ENCODE peak calls at places on chromosomes 4 and X, in ten cellular contexts. T is breast epithelium; Q is cardiac muscle cell; N is mesenchymal stem cell; S is tibial artery; B is kidney; C is CD8-positive, alpha-beta T cell; L is astrocyte; G is mucosa of descending colon; D is upper lobe of right lung. P is an unnamed sample. For H3K36me3 and H3K4me1, the result is how much of the 10 kb centered on the place peaks cover.

GRCh38 chr4:74366367-74366891 is 1.5 kb downstream of the EREG start:
- DNase-seq in T (no peak), Q (peak), N (peak), S (no peak), B (no peak), C (no peak), L (no peak), G (no peak), D (no peak), P (no peak)

GRCh38 chr4:124903995-124904722 is 191.6 kb upstream of the ANKRD50 start:
- DNase-seq in T (no peak), Q (peak), N (peak), S (peak), B (no peak), C (no peak), L (peak), G (no peak), D (no peak), P (no peak)

GRCh38 chrX:10579753-10580060 is 40.7 kb downstream of the MID1 start:
- DNase-seq in T (no peak), Q (peak), N (peak), S (no peak), B (no peak), C (no peak), L (peak), G (no peak), D (no peak), P (no peak)

GRCh38 chr4:100095729-100096595 is 94.3 kb downstream of the DDIT4L start:
- DNase-seq in T (peak), Q (peak), N (peak), S (peak), B (peak), C (no peak), L (peak), G (no peak), D (peak), P (peak)

GRCh38 chrX:119661486-119661885 is 31.5 kb downstream of the SEPTIN6 start:
- DNase-seq in T (no peak), Q (no peak), N (no peak), S (no peak), B (no peak), C (no peak), L (no peak), G (no peak), D (no peak), P (no peak)

GRCh38 chrX:150362599-150363481 is at the start of gene MAMLD1:
- DNase-seq in T (peak), Q (peak), N (peak), S (peak), B (peak), C (no peak), L (peak), G (peak), D (peak), P (peak)

GRCh38 chr4:2048831-2049230 is 10.3 kb upstream of the NAT8L start:
- DNase-seq in T (no peak), Q (no peak), N (no peak), S (no peak), B (peak), C (no peak), L (no peak), G (no peak), D (peak), P (no peak)

GRCh38 chr4:132071815-132072214 is 1077.3 kb upstream of the PCDH10 start:
- DNase-seq in T (no peak), Q (peak), N (peak), S (no peak), B (no peak), C (no peak), L (peak), G (no peak), D (no peak), P (no peak)

GRCh38 chr4:110208419-110208818 is 10.0 kb upstream of the ELOVL6 start:
- DNase-seq in T (no peak), Q (no peak), N (no peak), S (no peak), B (no peak), C (no peak), L (no peak), G (no peak), D (no peak), P (no peak)

GRCh38 chr4:122747883-122748282 is 15.4 kb downstream of the BBS12 start:
- DNase-seq in T (no peak), Q (peak), N (peak), S (no peak), B (no peak), C (no peak), L (peak), G (no peak), D (no peak), P (no peak)

GRCh38 chr4:113505057-113505456 is 256.5 kb downstream of the CAMK2D start:
- DNase-seq in T (no peak), Q (no peak), N (no peak), S (no peak), B (no peak), C (no peak), L (no peak), G (no peak), D (no peak), P (no peak)

GRCh38 chr4:180942367-180942916 is 1300.8 kb upstream of the TENM3 start:
- DNase-seq in T (no peak), Q (no peak), N (no peak), S (no peak), B (no peak), C (no peak), L (no peak), G (no peak), D (no peak), P (no peak)

GRCh38 chrX:3403748-3404147 is 57.3 kb upstream of the MXRA5 start:
- DNase-seq in T (no peak), Q (peak), N (no peak), S (no peak), B (no peak), C (no peak), L (peak), G (no peak), D (no peak), P (no peak)

GRCh38 chr4:78688385-78688784 is 87.8 kb upstream of the BMP2K start:
- DNase-seq in T (no peak), Q (peak), N (no peak), S (no peak), B (no peak), C (no peak), L (no peak), G (no peak), D (no peak), P (no peak)

GRCh38 chrX:21943460-21944135 is 3.1 kb downstream of the SMS start:
- DNase-seq in T (no peak), Q (peak), N (peak), S (no peak), B (no peak), C (no peak), L (peak), G (no peak), D (no peak), P (no peak)

GRCh38 chrX:17442898-17443297 is 67.9 kb downstream of the NHS start:
- DNase-seq in T (no peak), Q (no peak), N (no peak), S (no peak), B (no peak), C (no peak), L (peak), G (no peak), D (no peak), P (no peak)

GRCh38 chr4:1377606-1378261 is 28.5 kb downstream of the NKX1-1 start:
- DNase-seq in T (no peak), Q (no peak), N (no peak), S (no peak), B (peak), C (no peak), L (no peak), G (peak), D (peak), P (no peak)

GRCh38 chr4:89753601-89754066 is 83.3 kb downstream of the SNCA start:
- DNase-seq in T (no peak), Q (peak), N (peak), S (no peak), B (no peak), C (no peak), L (peak), G (no peak), D (no peak), P (no peak)

GRCh38 chr4:33334416-33334815 is 2614.2 kb downstream of the PCDH7 start:
- DNase-seq in T (no peak), Q (no peak), N (no peak), S (no peak), B (no peak), C (no peak), L (no peak), G (no peak), D (no peak), P (no peak)

DNA sequence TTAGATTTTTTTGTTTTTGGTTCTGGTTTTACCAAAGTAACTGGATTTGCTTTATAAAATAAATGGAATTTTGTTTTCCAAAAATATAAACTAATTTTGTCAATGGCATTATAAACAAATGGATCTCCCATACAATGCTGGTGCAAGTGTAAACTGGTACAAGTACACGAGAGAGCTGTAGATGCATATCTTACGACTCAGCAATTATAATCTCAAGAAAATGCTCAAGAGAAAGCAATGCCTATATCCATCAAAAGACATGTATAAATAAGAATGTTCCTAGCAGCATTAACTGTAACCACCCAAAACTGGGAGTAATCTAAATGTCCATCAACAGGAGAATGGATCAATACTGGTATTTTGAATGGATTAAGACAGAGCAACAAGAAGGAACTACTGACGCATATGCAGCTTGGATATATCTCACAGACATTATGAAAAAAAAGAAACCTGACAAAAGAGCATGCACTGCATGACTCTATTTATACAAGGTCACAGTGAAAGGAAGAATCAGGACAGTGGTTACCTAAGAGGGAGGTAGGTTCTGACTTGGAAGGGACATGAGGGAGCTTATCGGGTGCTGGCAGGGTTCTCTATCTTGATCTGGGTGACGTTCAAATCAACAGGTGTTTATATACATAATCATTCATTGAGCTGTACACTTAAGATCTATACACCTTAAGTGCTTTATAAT is 9.5 kb downstream of the ADH5 start:
- DNase-seq in T (no peak), Q (no peak), N (no peak), S (no peak), B (no peak), C (no peak), L (no peak), G (no peak), D (no peak), P (no peak)
- H3K36me3 ChIP-seq in T (under half), Q (under half), N (half or more), S (half or more), B (half or more), C (half or more), L (half or more), G (under half), D (half or more), P (under half)

DNA sequence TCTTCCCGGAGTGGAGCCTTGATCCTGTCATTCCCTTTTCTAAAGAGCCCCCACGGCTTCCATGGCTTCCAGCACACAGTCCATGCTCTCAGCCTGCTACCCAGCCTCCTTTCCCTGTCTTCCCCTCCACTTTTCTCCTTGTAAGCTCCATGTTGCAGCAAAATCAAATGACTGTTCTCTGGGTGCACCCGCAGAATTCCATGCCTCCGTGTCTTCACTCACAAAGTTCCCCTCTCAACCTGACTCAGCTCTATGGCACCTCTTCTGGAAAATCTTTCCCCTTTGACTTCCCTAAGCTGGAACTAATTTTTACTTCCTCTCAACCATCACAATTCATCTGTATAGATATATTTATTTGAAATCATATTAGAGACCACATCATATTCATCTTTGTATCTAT is 3.5 kb downstream of the SETD7 start:
- DNase-seq in T (no peak), Q (peak), N (peak), S (no peak), B (no peak), C (no peak), L (peak), G (no peak), D (no peak), P (no peak)
- H3K4me1 ChIP-seq in T (under half), Q (under half), N (under half), S (under half), B (under half), C (under half), L (under half), G (under half), D (under half), P (under half)

GRCh38 chr4:77003400-77003799 is 53.8 kb downstream of the SEPTIN11 start:
- DNase-seq in T (no peak), Q (no peak), N (peak), S (no peak), B (no peak), C (no peak), L (no peak), G (no peak), D (no peak), P (no peak)
- H3K36me3 ChIP-seq in T (under half), Q (under half), N (half or more), S (under half), B (under half), C (under half), L (under half), G (under half), D (under half), P (under half)

GRCh38 chrX:132749406-132749805 is 209.0 kb downstream of the HS6ST2 start:
- DNase-seq in T (no peak), Q (no peak), N (no peak), S (no peak), B (no peak), C (no peak), L (no peak), G (no peak), D (no peak), P (no peak)

GRCh38 chrX:132748909-132749308 is 209.5 kb downstream of the HS6ST2 start:
- DNase-seq in T (no peak), Q (no peak), N (no peak), S (no peak), B (no peak), C (no peak), L (no peak), G (no peak), D (no peak), P (no peak)

GRCh38 chrX:132745593-132745992 is 212.8 kb downstream of the HS6ST2 start:
- DNase-seq in T (no peak), Q (no peak), N (no peak), S (no peak), B (no peak), C (no peak), L (no peak), G (no peak), D (no peak), P (no peak)

GRCh38 chrX:132750312-132751042 is 208.0 kb downstream of the HS6ST2 start:
- DNase-seq in T (no peak), Q (peak), N (peak), S (no peak), B (no peak), C (no peak), L (no peak), G (no peak), D (no peak), P (no peak)

GRCh38 chrX:132748268-132748667 is 210.2 kb downstream of the HS6ST2 start:
- DNase-seq in T (no peak), Q (no peak), N (no peak), S (no peak), B (no peak), C (no peak), L (no peak), G (no peak), D (no peak), P (no peak)
- H3K4me1 ChIP-seq in T (under half), Q (under half), N (under half), S (under half), B (under half), C (under half), L (under half), G (under half), D (under half), P (under half)

DNA sequence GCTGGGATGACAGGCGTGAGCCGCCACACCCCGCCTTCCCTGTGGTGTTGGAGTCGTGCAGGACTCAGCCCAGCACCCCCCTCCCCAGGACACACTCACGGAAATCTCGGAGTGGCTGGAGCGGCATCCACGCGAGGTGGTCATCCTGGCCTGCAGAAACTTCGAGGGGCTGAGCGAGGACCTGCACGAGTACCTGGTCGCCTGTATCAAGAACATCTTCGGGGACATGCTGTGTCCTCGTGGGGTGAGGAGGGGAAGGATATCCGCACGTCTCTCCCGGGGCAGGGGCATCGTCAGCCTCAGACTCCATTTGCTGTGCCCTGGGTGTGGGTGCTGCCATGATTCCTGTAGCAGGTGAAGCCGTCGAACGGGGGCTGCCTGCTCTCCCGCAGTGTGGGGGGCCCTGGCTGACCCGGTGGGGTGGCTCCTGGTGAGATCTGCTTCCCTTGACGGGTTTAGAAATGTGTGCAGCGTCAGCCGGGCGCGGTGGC is 10.3 kb downstream of the PLCXD1 start:
- DNase-seq in T (no peak), Q (no peak), N (no peak), S (peak), B (peak), C (no peak), L (no peak), G (peak), D (peak), P (peak)
- H3K36me3 ChIP-seq in T (under half), Q (under half), N (under half), S (under half), B (under half), C (under half), L (under half), G (under half), D (half or more), P (under half)

P was measured in colonic mucosa.